ENCODE peak calls at places on chromosomes 13 and 19, in nine cellular contexts. Q, M, N, G, P, O, X, F and S are unnamed samples.

GRCh38 chr19:16892868-16893685 is 4.3 kb downstream of the F2RL3 start:
- DNase-seq in Q (no peak), M (no peak), N (no peak), G (no peak), P (no peak), O (no peak), X (no peak), F (no peak), S (no peak)

GRCh38 chr19:45467456-45468158 is at the start of gene FOSB:
- DNase-seq in Q (peak), M (peak), N (peak), G (no peak), P (peak), O (peak), X (peak), F (peak), S (peak)

GRCh38 chr13:57633141-57633949 is 1.8 kb downstream of the PCDH17 start:
- DNase-seq in Q (no peak), M (no peak), N (no peak), G (no peak), P (no peak), O (no peak), X (no peak), F (no peak), S (no peak)

GRCh38 chr13:42384265-42384664 is 112.3 kb downstream of the AKAP11 start:
- DNase-seq in Q (no peak), M (peak), N (peak), G (no peak), P (no peak), O (no peak), X (no peak), F (no peak), S (peak)

GRCh38 chr19:1861599-1862031 is 1.8 kb downstream of the KLF16 start:
- DNase-seq in Q (no peak), M (no peak), N (no peak), G (no peak), P (no peak), O (no peak), X (no peak), F (no peak), S (no peak)

GRCh38 chr13:109693213-109693612 is 93.2 kb downstream of the IRS2 start:
- DNase-seq in Q (no peak), M (no peak), N (no peak), G (no peak), P (no peak), O (no peak), X (no peak), F (no peak), S (no peak)

GRCh38 chr19:48481191-48481500 is 12.0 kb downstream of the CYTH2 start:
- DNase-seq in Q (no peak), M (no peak), N (peak), G (no peak), P (no peak), O (no peak), X (no peak), F (no peak), S (no peak)

GRCh38 chr19:18150776-18151624 is 2.0 kb upstream of the PIK3R2 start:
- DNase-seq in Q (no peak), M (no peak), N (peak), G (no peak), P (no peak), O (no peak), X (no peak), F (no peak), S (no peak)

GRCh38 chr13:100721885-100722512 is 47.4 kb upstream of the TMTC4 start:
- DNase-seq in Q (peak), M (peak), N (peak), G (no peak), P (no peak), O (peak), X (peak), F (peak), S (no peak)

GRCh38 chr13:46721054-46721453 is 75.9 kb downstream of the ESD start:
- DNase-seq in Q (no peak), M (peak), N (peak), G (no peak), P (peak), O (peak), X (peak), F (peak), S (no peak)

GRCh38 chr19:4428326-4428975 is 26.0 kb downstream of the CHAF1A start:
- DNase-seq in Q (no peak), M (no peak), N (no peak), G (no peak), P (no peak), O (no peak), X (no peak), F (no peak), S (no peak)

GRCh38 chr13:110557610-110558305 is 3.8 kb downstream of the RAB20 start:
- DNase-seq in Q (no peak), M (no peak), N (no peak), G (no peak), P (no peak), O (no peak), X (no peak), F (no peak), S (no peak)

GRCh38 chr13:113654175-113654560 is 3.8 kb downstream of the ATP4B start:
- DNase-seq in Q (no peak), M (no peak), N (no peak), G (no peak), P (no peak), O (no peak), X (no peak), F (no peak), S (no peak)

GRCh38 chr19:12784871-12785430 is 6.3 kb upstream of the JUNB start:
- DNase-seq in Q (no peak), M (no peak), N (no peak), G (no peak), P (peak), O (no peak), X (no peak), F (no peak), S (no peak)

GRCh38 chr19:49637865-49638350 is 2.0 kb downstream of the RRAS start:
- DNase-seq in Q (no peak), M (peak), N (peak), G (peak), P (peak), O (peak), X (no peak), F (no peak), S (peak)